ENCODE peak calls at places on chromosome 11, in five cellular contexts. O is pancreas, F is heart right ventricle, S is transverse colon, J is colonic mucosa. X is an unnamed sample.
A peak's percentile ranks its signal among the peaks of the same experiment; 100 is the strongest.

GRCh38 chr11:70230840-70231710 is 28.0 kb downstream of the FADD start:
- DNase-seq in J (no peak), O (no peak), S (no peak), F (no peak), X (no peak)

GRCh38 chr11:116731097-116731761 is 41.6 kb downstream of the BUD13 start:
- DNase-seq in F (no peak), O (no peak), J (no peak), S (no peak), X (no peak)

GRCh38 chr11:88508808-88509581 is 171.5 kb upstream of the CTSC start:
- DNase-seq in S (peak; percentile 10), O (peak; percentile 26), J (peak; percentile 18), F (peak; percentile 32), X (peak; percentile 13)

GRCh38 chr11:60993611-60994010 is 22.1 kb downstream of the CD6 start:
- DNase-seq in O (no peak), S (no peak), F (no peak), J (no peak), X (no peak)

GRCh38 chr11:66119348-66120133 is 49.5 kb downstream of the PACS1 start:
- DNase-seq in J (no peak), O (no peak), S (no peak), F (no peak), X (no peak)

GRCh38 chr11:93626038-93626437 is 35.4 kb upstream of the CEP295 start:
- DNase-seq in S (no peak), O (no peak), J (no peak), F (no peak), X (no peak)

GRCh38 chr11:44728085-44728410 is 1.3 kb downstream of the TSPAN18 start:
- DNase-seq in F (no peak), O (no peak), J (no peak), S (no peak), X (no peak)

GRCh38 chr11:130023204-130023603 is 20.6 kb upstream of the PRDM10 start:
- DNase-seq in S (no peak), O (no peak), J (no peak), F (no peak), X (no peak)

GRCh38 chr11:75421902-75422247 is 11.1 kb downstream of the KLHL35 start:
- DNase-seq in O (no peak), F (no peak), S (no peak), J (no peak), X (no peak)

GRCh38 chr11:86459002-86459385 is 84.3 kb downstream of the CCDC81 start:
- DNase-seq in F (no peak), O (no peak), J (no peak), S (no peak), X (no peak)

GRCh38 chr11:74341926-74342325 is 30.5 kb upstream of the P4HA3 start:
- DNase-seq in F (no peak), J (no peak), S (no peak), O (no peak), X (no peak)

GRCh38 chr11:86069408-86070086 is 663 bp upstream of the PICALM start:
- DNase-seq in F (no peak), O (no peak), J (peak; percentile 43), S (peak; percentile 26), X (no peak)

GRCh38 chr11:71491531-71492329 is 35.3 kb upstream of the KRTAP5-7 start:
- DNase-seq in O (no peak), F (no peak), S (no peak), J (peak; percentile 12), X (no peak)

GRCh38 chr11:111923951-111924350 is 5.2 kb downstream of the C11orf52 start:
- DNase-seq in F (no peak), O (no peak), S (no peak), J (no peak), X (no peak)

GRCh38 chr11:36109499-36109849 is 165.6 kb downstream of the LDLRAD3 start:
- DNase-seq in O (no peak), J (no peak), F (no peak), S (no peak), X (no peak)

GRCh38 chr11:122022646-122023045 is 93.4 kb downstream of the BLID start:
- DNase-seq in O (no peak), S (no peak), J (no peak), F (no peak), X (no peak)

GRCh38 chr11:128929468-128929867 is 13.2 kb downstream of the TP53AIP1 start:
- DNase-seq in J (no peak), F (no peak), S (no peak), O (no peak), X (no peak)

GRCh38 chr11:102061276-102061675 is 14.0 kb downstream of the CFAP300 start:
- DNase-seq in F (no peak), O (no peak), S (no peak), J (no peak), X (no peak)

GRCh38 chr11:36635463-36635862 is 37.4 kb upstream of the RAG2 start:
- DNase-seq in S (no peak), O (no peak), F (no peak), J (no peak), X (no peak)

GRCh38 chr11:108743851-108744250 is 79.0 kb downstream of the DDX10 start:
- DNase-seq in S (no peak), O (no peak), J (no peak), F (no peak), X (no peak)

DNA sequence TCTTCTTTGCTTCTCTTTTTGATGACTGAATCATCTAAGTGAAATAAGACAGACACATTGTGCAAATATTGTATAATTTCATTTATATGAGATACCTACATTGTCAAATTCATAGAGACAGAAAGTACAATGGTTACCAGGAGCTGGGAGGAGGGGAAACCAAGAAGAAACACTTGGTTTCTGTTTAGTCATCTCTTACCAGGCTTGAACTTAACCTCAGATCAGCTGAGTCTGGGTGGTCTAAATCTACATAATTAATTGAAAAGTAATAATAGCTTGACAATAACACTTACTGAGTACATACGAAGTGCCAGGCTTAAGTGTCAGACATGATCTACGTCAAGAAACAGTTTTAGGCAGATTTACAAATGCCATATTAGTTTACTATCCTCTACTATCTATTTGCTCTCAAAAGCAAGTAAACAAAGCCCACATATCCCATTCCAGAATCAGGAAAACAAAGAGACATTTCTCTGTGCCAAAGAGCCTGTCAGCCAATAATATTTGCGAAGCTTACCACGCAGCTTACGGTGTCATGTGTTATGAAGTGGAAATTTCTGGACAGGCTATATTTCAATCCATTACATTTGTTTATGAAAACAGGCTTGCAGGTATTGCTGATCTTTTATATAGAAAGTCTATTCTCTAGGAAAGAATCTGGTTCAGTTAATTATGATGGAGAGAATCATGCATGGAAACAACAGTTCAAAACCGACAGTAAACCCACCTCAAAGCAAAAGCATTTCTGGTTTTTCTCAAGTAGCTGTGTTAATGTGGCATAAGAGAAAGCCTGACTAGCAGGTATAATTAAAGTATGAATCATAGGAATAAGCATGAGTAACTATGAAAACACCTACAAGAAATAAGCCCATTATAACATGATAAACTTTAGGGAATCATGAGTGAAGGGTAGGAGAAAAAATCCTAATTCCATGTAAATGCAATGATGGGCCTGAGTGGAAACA is 2.7 kb upstream of the ARHGAP42 start:
- DNase-seq in F (no peak), O (no peak), J (no peak), S (no peak), X (no peak)
- H3K4me1 ChIP-seq in F (peaks cover 33% of the 10 kb centered on the region), O (no peaks in the 10 kb centered on the region), J (no peaks in the 10 kb centered on the region), S (peaks cover 40% of the 10 kb centered on the region), X (no peaks in the 10 kb centered on the region)

GRCh38 chr11:1761857-1762536 is 1.7 kb downstream of the CTSD start:
- DNase-seq in O (no peak), F (no peak), S (no peak), J (no peak), X (peak; percentile 40)

GRCh38 chr11:1759151-1759850 is 4.4 kb downstream of the CTSD start:
- DNase-seq in O (peak; percentile 27), S (no peak), J (no peak), F (no peak), X (no peak)

GRCh38 chr11:1761110-1761856 is 2.4 kb downstream of the CTSD start:
- DNase-seq in O (no peak), J (no peak), F (no peak), S (no peak), X (no peak)

GRCh38 chr11:1759851-1760220 is 3.9 kb downstream of the CTSD start:
- DNase-seq in O (no peak), S (no peak), F (no peak), J (no peak), X (no peak)

DNA sequence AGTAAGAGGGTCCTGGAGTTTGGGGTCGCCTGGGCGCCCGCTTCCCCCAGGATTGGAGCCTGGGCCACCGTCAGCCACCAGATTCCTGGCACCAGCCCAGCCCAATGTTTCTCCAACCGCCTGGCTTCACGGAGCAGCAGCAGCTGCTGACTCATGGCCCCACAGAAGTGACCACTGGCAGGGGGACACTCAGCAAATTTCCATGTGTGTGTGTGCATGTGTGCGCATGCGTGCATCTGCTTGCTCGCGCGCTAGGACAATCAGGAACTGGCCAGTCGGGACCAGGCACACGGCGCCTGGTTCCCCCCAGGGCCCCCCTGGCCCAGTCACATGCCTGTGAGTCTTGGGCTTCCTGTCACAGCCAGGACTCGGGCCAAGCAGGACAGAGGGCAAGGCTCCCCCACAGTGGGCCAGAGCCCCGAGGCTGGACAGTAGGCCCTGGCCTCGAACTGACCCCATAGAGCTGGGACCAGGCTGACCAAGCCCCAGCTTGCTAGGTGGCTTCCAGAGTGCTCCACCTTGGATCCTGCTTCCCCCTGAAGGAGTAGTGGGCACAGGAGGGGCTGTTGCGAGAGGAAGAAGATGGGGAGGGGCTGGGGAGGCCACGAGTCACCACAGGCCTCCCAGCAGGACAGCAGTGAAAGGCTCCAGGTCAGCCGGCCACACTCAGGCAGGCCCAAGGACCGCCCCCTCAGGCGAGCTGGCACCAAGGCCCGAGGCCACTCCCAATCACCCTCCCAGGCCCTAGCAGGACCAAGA is 3.2 kb downstream of the CTSD start:
- DNase-seq in J (peak; percentile 66), F (peak; percentile 89), S (peak; percentile 71), O (no peak), X (peak; percentile 16)
- H3K4me3 ChIP-seq in J (no peak overlapping the region), F (peak overlapping the region; percentile 100), S (no peak overlapping the region), O (no peak overlapping the region), X (no peak overlapping the region)

DNA sequence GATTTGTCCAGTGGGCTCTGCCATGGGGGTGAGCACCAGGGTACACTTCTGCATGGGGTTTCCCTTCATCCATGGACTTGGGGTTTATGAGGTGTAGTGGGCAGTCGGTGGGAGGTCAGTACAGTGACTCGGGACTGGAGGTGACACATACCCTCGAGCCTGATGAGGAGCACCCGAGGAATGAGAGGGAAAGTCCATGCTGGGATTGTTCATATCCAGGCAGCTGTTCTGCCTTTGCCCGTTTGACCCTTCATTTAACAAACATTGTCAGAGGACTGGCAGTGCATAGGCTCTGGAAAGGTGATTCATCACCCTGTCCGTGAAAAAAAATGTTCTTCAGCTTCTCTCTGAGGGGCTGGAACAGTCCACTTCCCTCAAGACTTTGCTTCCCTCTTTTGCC is 2.7 kb downstream of the NAV2 start:
- DNase-seq in J (no peak), F (no peak), S (no peak), O (no peak), X (no peak)
- H3K27ac ChIP-seq in J (no peak overlapping the region), F (peak overlapping the region; percentile 25), S (peak overlapping the region; percentile 86), O (no peak overlapping the region), X (no peak overlapping the region)

DNA sequence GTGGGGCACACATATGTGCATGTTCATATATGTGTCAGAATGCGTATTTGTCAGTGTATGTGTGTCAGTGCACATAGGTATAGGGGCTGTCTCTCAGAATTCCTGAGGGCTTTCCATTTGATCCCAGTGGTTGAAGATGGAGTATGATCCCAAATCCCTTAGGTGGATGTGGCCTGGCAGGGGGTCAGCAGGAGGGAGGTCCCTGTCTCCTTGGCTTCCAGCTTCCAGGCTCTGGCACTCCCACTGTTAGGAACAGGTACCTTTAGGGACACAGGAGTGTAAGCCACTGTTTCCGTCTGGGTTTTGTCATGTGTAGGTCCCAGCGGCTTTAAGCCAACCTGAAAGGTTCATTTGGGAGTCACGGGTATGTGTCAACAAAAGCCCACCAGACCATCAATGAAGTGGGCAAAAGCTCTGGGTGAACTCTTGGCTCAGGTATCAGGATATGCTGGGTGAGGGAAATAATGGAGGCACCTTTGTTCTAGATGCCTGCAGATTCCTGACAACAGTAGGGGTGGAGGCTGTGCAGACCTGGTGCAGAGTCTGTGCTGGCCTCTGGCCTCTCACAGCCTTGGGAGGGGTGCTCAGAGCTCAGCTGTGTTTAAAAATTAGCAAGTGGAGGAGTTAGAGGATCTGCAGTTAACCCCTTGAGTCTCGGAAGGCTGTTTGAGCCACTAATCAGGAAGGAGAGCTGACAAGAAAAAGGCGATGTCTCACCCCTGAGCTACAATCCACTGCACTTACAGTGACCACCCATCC is 9.0 kb downstream of the KCNQ1OT1 start:
- DNase-seq in J (no peak), F (no peak), S (no peak), O (no peak), X (no peak)
- H3K4me1 ChIP-seq in J (peaks cover 6% of the 10 kb centered on the region), F (peaks cover 91% of the 10 kb centered on the region), S (peaks cover 8% of the 10 kb centered on the region), O (peaks cover 5% of the 10 kb centered on the region), X (no peaks in the 10 kb centered on the region)